ENCODE peak calls at places on chromosomes 13 and 19, in six cellular contexts. M is IMR-90, J is cardiac muscle cell, Z is pancreas, K is stomach, L is H9. H is an unnamed sample.

GRCh38 chr13:51154029-51154555 is 43.0 kb upstream of the C13orf42 start:
- DNase-seq in M (peak; percentile 30), J (peak; percentile 80), Z (no peak), K (no peak), L (no peak), H (no peak)

GRCh38 chr13:46893820-46894533 is 2.9 kb downstream of the HTR2A start:
- DNase-seq in M (peak; percentile 17), J (peak; percentile 65), Z (peak; percentile 64), K (peak; percentile 64), L (peak; percentile 78), H (peak; percentile 73)

GRCh38 chr19:30062331-30063183 is 120.5 kb downstream of the URI1 start:
- DNase-seq in M (no peak), J (no peak), Z (no peak), K (no peak), L (no peak), H (no peak)

GRCh38 chr13:35143123-35143522 is 201.1 kb downstream of the NBEA start:
- DNase-seq in M (no peak), J (no peak), Z (no peak), K (no peak), L (no peak), H (no peak)

GRCh38 chr13:48412100-48412556 is 785 bp downstream of the LPAR6 start:
- DNase-seq in M (peak; percentile 31), J (peak; percentile 44), Z (no peak), K (no peak), L (no peak), H (no peak)

GRCh38 chr13:30798776-30799625 is 63.7 kb downstream of the ALOX5AP start:
- DNase-seq in M (peak; percentile 59), J (no peak), Z (no peak), K (no peak), L (no peak), H (no peak)

GRCh38 chr13:98403076-98403475 is 173.8 kb downstream of the STK24 start:
- DNase-seq in M (no peak), J (no peak), Z (no peak), K (no peak), L (no peak), H (no peak)

GRCh38 chr13:110525328-110526319 is 35.9 kb downstream of the RAB20 start:
- DNase-seq in M (no peak), J (no peak), Z (peak; percentile 31), K (no peak), L (no peak), H (no peak)

GRCh38 chr19:43464089-43464775 is 1.2 kb downstream of the LYPD3 start:
- DNase-seq in M (no peak), J (no peak), Z (peak; percentile 67), K (peak; percentile 74), L (no peak), H (peak; percentile 74)

GRCh38 chr19:12664406-12665280 is 1.9 kb downstream of the MAN2B1 start:
- DNase-seq in M (no peak), J (no peak), Z (no peak), K (no peak), L (peak; percentile 96), H (no peak)

GRCh38 chr13:31967155-31967554 is 64.4 kb upstream of the FRY start:
- DNase-seq in M (no peak), J (no peak), Z (no peak), K (no peak), L (no peak), H (no peak)

GRCh38 chr13:78317030-78317429 is 286.3 kb downstream of the POU4F1 start:
- DNase-seq in M (no peak), J (peak; percentile 6), Z (no peak), K (no peak), L (no peak), H (no peak)

GRCh38 chr13:85228692-85229091 is 570.5 kb downstream of the SLITRK6 start:
- DNase-seq in M (no peak), J (no peak), Z (no peak), K (no peak), L (no peak), H (no peak)

GRCh38 chr13:102608944-102609343 is 12.2 kb downstream of the TPP2 start:
- DNase-seq in M (no peak), J (no peak), Z (no peak), K (no peak), L (no peak), H (no peak)

GRCh38 chr13:92626274-92626673 is 600.3 kb upstream of the GPC6 start:
- DNase-seq in M (no peak), J (no peak), Z (no peak), K (no peak), L (no peak), H (no peak)

GRCh38 chr13:42266464-42266863 is 5.5 kb upstream of the AKAP11 start:
- DNase-seq in M (peak; percentile 79), J (peak; percentile 81), Z (no peak), K (no peak), L (no peak), H (no peak)

GRCh38 chr19:43779820-43780219 is 953 bp downstream of the KCNN4 start:
- DNase-seq in M (no peak), J (no peak), Z (no peak), K (no peak), L (no peak), H (no peak)

GRCh38 chr13:38017320-38017719 is 147.7 kb upstream of the TRPC4 start:
- DNase-seq in M (no peak), J (no peak), Z (no peak), K (no peak), L (no peak), H (no peak)

GRCh38 chr13:87259479-87260083 is 411.6 kb upstream of the SLITRK5 start:
- DNase-seq in M (no peak), J (peak; percentile 2), Z (no peak), K (no peak), L (peak; percentile 76), H (no peak)

GRCh38 chr19:47646924-47647323 is 38.0 kb downstream of the BICRA start:
- DNase-seq in M (no peak), J (no peak), Z (no peak), K (no peak), L (no peak), H (no peak)

GRCh38 chr13:40536443-40537113 is 129.9 kb downstream of the FOXO1 start:
- DNase-seq in M (no peak), J (no peak), Z (peak; percentile 91), K (peak; percentile 39), L (no peak), H (no peak)

GRCh38 chr13:99819962-99820361 is 151.6 kb downstream of the ZIC5 start:
- DNase-seq in M (no peak), J (no peak), Z (no peak), K (no peak), L (no peak), H (no peak)

GRCh38 chr19:47255947-47256687 is at the start of gene CCDC9:
- DNase-seq in M (peak; percentile 95), J (peak; percentile 98), Z (peak; percentile 98), K (peak; percentile 98), L (peak; percentile 99), H (peak; percentile 99)

GRCh38 chr19:3494559-3494958 is 5.9 kb downstream of the DOHH start:
- DNase-seq in M (no peak), J (no peak), Z (no peak), K (peak; percentile 52), L (no peak), H (no peak)

GRCh38 chr19:13033819-13034611 is 38.7 kb downstream of the NFIX start:
- DNase-seq in M (peak; percentile 45), J (peak; percentile 84), Z (peak; percentile 86), K (peak; percentile 77), L (peak; percentile 79), H (peak; percentile 85)

GRCh38 chr19:2166741-2167738 is 3.3 kb downstream of the DOT1L start:
- DNase-seq in M (peak; percentile 67), J (peak; percentile 83), Z (peak; percentile 82), K (peak; percentile 95), L (peak; percentile 65), H (peak; percentile 90)
- H3K4me1 ChIP-seq in M (peaks cover 37% of the 10 kb centered on the region), J (peaks cover 56% of the 10 kb centered on the region), Z (peaks cover 43% of the 10 kb centered on the region), K (peaks cover 76% of the 10 kb centered on the region), L (peaks cover 9% of the 10 kb centered on the region), H (peaks cover 66% of the 10 kb centered on the region)

GRCh38 chr19:6732803-6733337 is 4.5 kb downstream of the GPR108 start:
- DNase-seq in M (no peak), J (no peak), Z (no peak), K (no peak), L (no peak), H (no peak)

GRCh38 chr19:6731822-6732221 is 5.6 kb downstream of the GPR108 start:
- DNase-seq in M (no peak), J (no peak), Z (no peak), K (no peak), L (peak; percentile 25), H (peak; percentile 45)

GRCh38 chr19:6735181-6735891 is 2.0 kb downstream of the GPR108 start:
- DNase-seq in M (no peak), J (no peak), Z (no peak), K (no peak), L (no peak), H (peak; percentile 11)

GRCh38 chr19:6734096-6734696 is 3.2 kb downstream of the GPR108 start:
- DNase-seq in M (no peak), J (no peak), Z (no peak), K (no peak), L (no peak), H (peak; percentile 44)

DNA sequence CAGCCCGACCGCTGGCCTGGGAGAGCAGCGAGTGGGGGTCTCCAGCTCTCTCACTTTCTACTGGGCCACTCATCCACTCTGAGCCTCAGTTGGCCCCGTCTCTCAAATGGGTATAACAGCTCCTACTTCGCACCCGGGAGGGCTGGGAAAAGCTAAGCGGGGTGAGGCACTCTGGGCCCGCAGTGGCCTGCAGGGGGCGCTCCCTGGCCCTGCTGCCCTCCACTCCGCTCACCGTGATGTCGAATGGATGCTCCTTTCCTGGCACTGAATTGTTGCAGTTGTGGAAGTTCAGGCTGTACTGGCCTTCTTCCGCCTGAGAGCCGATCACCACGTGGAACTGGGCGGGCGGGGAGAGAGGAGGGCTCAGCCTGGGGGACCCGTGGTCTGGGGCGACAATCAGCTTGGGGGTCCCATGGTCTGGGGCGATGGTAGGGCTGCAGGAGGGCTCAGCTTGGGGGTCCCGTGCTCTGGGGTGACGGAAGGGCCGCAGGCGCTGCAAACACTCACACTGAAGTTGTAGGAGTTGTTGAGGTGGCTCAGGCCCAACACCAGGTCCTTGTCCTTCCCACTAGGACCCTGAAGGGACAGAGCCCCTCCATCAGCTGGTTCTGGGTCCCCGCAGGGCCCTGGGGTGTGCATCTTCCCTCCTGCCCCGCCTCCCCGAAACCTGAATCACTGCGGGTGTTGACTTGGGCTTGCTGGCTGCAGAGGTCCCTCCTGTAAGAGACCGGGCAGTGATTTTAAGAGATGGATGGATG is 3.9 kb downstream of the GPR108 start:
- DNase-seq in M (no peak), J (no peak), Z (no peak), K (no peak), L (no peak), H (peak; percentile 54)
- TF ChIP-seq CTCF in M (peak; percentile 20), J (peak; percentile 19), Z (no peak), K (no peak), L (peak; percentile 76), H (peak; percentile 11)

GRCh38 chr13:36778083-36778671 is 40.8 kb upstream of the RFXAP start:
- DNase-seq in M (peak; percentile 74), J (peak; percentile 70), Z (no peak), K (no peak), L (peak; percentile 74), H (no peak)
- H3K27ac ChIP-seq in M (peak overlapping the region; percentile 65), J (no peak overlapping the region), Z (no peak overlapping the region), K (no peak overlapping the region), L (no peak overlapping the region), H (no peak overlapping the region)

DNA sequence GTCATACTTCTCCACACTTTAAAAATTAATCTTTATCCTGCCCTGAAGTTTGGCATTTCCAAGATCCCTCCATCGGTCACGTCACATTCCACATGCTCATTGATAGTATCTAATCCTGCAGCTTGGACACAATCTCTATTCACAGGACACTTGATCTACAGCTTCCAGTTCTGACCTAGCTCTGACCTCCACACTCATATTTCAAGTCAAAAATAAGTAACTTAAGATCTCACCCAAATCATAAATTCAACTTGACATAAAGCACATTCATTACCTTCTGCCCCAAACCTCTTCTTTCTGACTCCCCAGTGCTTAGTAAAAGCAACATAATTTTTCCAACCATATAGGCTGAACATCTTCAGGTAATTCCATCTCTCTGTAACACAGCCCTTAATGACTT is 880.2 kb downstream of the PCDH9 start:
- DNase-seq in M (no peak), J (no peak), Z (no peak), K (no peak), L (no peak), H (no peak)
- H3K4me1 ChIP-seq in M (no peaks in the 10 kb centered on the region), J (peaks cover 65% of the 10 kb centered on the region), Z (peaks cover 31% of the 10 kb centered on the region), K (peaks cover 20% of the 10 kb centered on the region), L (peaks cover 5% of the 10 kb centered on the region), H (no peaks in the 10 kb centered on the region)